ENCODE peak calls at places on chromosomes 13 and 19, in nine cellular contexts. J is DND-41, D is NCI-H748 treated with DMSO at 0.1 percent for 48 hours, A is fibroblast of mammary gland, U is mucosa of gallbladder, G is germinal center, R is psoas muscle, S is HuH-7.5, B is RPMI8226. P is an unnamed sample.

GRCh38 chr19:13163609-13164364 is 13.6 kb downstream of the IER2 start:
- DNase-seq in J (peak; percentile 58), D (no peak), A (peak; percentile 89), U (peak; percentile 61), G (peak; percentile 45), R (peak; percentile 73), S (peak; percentile 46), B (peak; percentile 37), P (peak; percentile 56)

GRCh38 chr19:2371656-2372055 is 11.6 kb downstream of the TMPRSS9 start:
- DNase-seq in J (no peak), D (no peak), A (peak; percentile 74), U (no peak), G (no peak), R (no peak), S (no peak), B (no peak), P (no peak)

GRCh38 chr13:33169273-33169980 is 116.1 kb downstream of the STARD13 start:
- DNase-seq in J (no peak), D (no peak), A (peak; percentile 90), U (no peak), G (no peak), R (no peak), S (no peak), B (no peak), P (no peak)

GRCh38 chr13:112889351-112890290 is 79.4 kb upstream of the MCF2L start:
- DNase-seq in J (no peak), D (no peak), A (no peak), U (no peak), G (no peak), R (no peak), S (no peak), B (no peak), P (no peak)

GRCh38 chr19:35592226-35592625 is 6.3 kb downstream of the PMIS2 start:
- DNase-seq in J (no peak), D (no peak), A (peak; percentile 57), U (peak; percentile 24), G (peak; percentile 65), R (no peak), S (no peak), B (peak; percentile 28), P (peak; percentile 77)

GRCh38 chr19:32671883-32672282 is 3.1 kb downstream of the ANKRD27 start:
- DNase-seq in J (no peak), D (no peak), A (no peak), U (no peak), G (no peak), R (no peak), S (no peak), B (no peak), P (no peak)

GRCh38 chr13:40230833-40231266 is 435.6 kb downstream of the FOXO1 start:
- DNase-seq in J (no peak), D (no peak), A (peak; percentile 78), U (no peak), G (no peak), R (no peak), S (no peak), B (no peak), P (no peak)

GRCh38 chr13:25731511-25731910 is 320.3 kb downstream of the SHISA2 start:
- DNase-seq in J (no peak), D (no peak), A (no peak), U (no peak), G (no peak), R (no peak), S (no peak), B (no peak), P (no peak)

GRCh38 chr19:28519950-28520861 is 692.7 kb downstream of the UQCRFS1 start:
- DNase-seq in J (no peak), D (no peak), A (peak; percentile 29), U (no peak), G (no peak), R (peak; percentile 79), S (no peak), B (no peak), P (no peak)

GRCh38 chr13:80224468-80224867 is 116.5 kb downstream of the SPRY2 start:
- DNase-seq in J (no peak), D (no peak), A (peak; percentile 47), U (no peak), G (no peak), R (no peak), S (no peak), B (no peak), P (no peak)

GRCh38 chr19:16782719-16783118 is 46.5 kb upstream of the SIN3B start:
- DNase-seq in J (no peak), D (no peak), A (no peak), U (no peak), G (no peak), R (no peak), S (no peak), B (no peak), P (no peak)